ENCODE peak calls at places on chromosomes 13 and 19, in eight cellular contexts. R is A549; P is endothelial cell of umbilical vein; A is heart right ventricle; S is lower lobe of right lung; N is CD8-positive, alpha-beta T cell; T is AG04450; K is fibroblast of lung. M is an unnamed sample.

GRCh38 chr19:52603558-52604207 is 33.6 kb downstream of the ZNF701 start:
- DNase-seq in R (no peak), T (no peak), S (no peak), K (peak; percentile 18), A (no peak), P (no peak), N (no peak), M (no peak)

GRCh38 chr19:13610042-13610691 is 103.9 kb upstream of the CACNA1A start:
- DNase-seq in T (no peak), P (no peak), K (no peak), S (no peak), N (no peak), R (peak; percentile 17), A (no peak), M (no peak)

GRCh38 chr13:30607908-30608307 is 9.8 kb upstream of the USPL1 start:
- DNase-seq in N (peak; percentile 40), K (peak; percentile 4), A (no peak), T (no peak), P (no peak), R (no peak), S (no peak), M (peak; percentile 38)

GRCh38 chr19:23403581-23404324 is 8.5 kb upstream of the ZNF91 start:
- DNase-seq in S (no peak), R (no peak), T (no peak), K (no peak), P (no peak), N (no peak), A (no peak), M (no peak)

GRCh38 chr19:56253737-56254136 is 18.8 kb upstream of the EDDM13 start:
- DNase-seq in R (peak; percentile 72), N (no peak), A (no peak), T (peak; percentile 20), K (peak; percentile 51), S (no peak), P (peak; percentile 58), M (peak; percentile 42)

GRCh38 chr13:31043891-31044657 is 111.6 kb downstream of the TEX26 start:
- DNase-seq in P (peak; percentile 83), T (peak; percentile 57), A (peak; percentile 70), K (peak; percentile 71), R (peak; percentile 78), N (peak; percentile 73), S (peak; percentile 87), M (peak; percentile 72)

GRCh38 chr13:56189439-56189838 is 951.3 kb upstream of the PRR20A start:
- DNase-seq in S (no peak), N (no peak), A (no peak), T (no peak), R (no peak), P (no peak), K (no peak), M (no peak)

GRCh38 chr13:113941571-113942191 is 32.2 kb downstream of the C13orf46 start:
- DNase-seq in P (no peak), R (no peak), K (peak; percentile 84), S (no peak), A (no peak), T (no peak), N (no peak), M (peak; percentile 48)

GRCh38 chr13:74920945-74921725 is 560.8 kb downstream of the TBC1D4 start:
- DNase-seq in T (no peak), S (no peak), K (peak; percentile 15), P (no peak), A (no peak), N (no peak), R (no peak), M (peak; percentile 17)

GRCh38 chr19:51009061-51009891 is 7.9 kb upstream of the KLK8 start:
- DNase-seq in K (no peak), P (no peak), S (no peak), R (no peak), A (no peak), T (no peak), N (no peak), M (no peak)

GRCh38 chr13:95204231-95204765 is 97.0 kb downstream of the ABCC4 start:
- DNase-seq in N (no peak), P (peak; percentile 64), T (no peak), A (no peak), K (no peak), S (no peak), R (no peak), M (no peak)

GRCh38 chr13:25761041-25761440 is 290.8 kb downstream of the SHISA2 start:
- DNase-seq in P (no peak), A (no peak), R (no peak), T (no peak), N (no peak), K (no peak), S (no peak), M (no peak)

GRCh38 chr13:94143624-94144350 is 335.7 kb downstream of the DCT start:
- DNase-seq in T (no peak), N (no peak), S (no peak), K (no peak), P (no peak), R (no peak), A (no peak), M (no peak)

GRCh38 chr13:110218601-110219201 is 88.3 kb downstream of the COL4A1 start:
- DNase-seq in P (no peak), S (no peak), N (no peak), T (no peak), A (no peak), R (no peak), K (no peak), M (no peak)

GRCh38 chr13:110215606-110216005 is 91.4 kb downstream of the COL4A1 start:
- DNase-seq in A (no peak), N (no peak), S (no peak), T (no peak), P (no peak), R (no peak), K (no peak), M (no peak)

GRCh38 chr13:110216006-110216402 is 91.0 kb downstream of the COL4A1 start:
- DNase-seq in N (no peak), K (no peak), P (no peak), A (no peak), S (no peak), T (no peak), R (no peak), M (no peak)

GRCh38 chr13:110216403-110217041 is 90.4 kb downstream of the COL4A1 start:
- DNase-seq in A (peak; percentile 52), R (no peak), T (no peak), P (peak; percentile 65), S (no peak), K (peak; percentile 88), N (no peak), M (no peak)

GRCh38 chr13:110217811-110218210 is 89.1 kb downstream of the COL4A1 start:
- DNase-seq in T (no peak), P (no peak), R (no peak), A (no peak), N (no peak), K (no peak), S (no peak), M (no peak)
- H3K27ac ChIP-seq in T (no peak overlapping the region), P (no peak overlapping the region), R (no peak overlapping the region), A (no peak overlapping the region), N (no peak overlapping the region), K (peak overlapping the region; percentile 50), S (no peak overlapping the region), M (no peak overlapping the region)

GRCh38 chr13:38334845-38335244 is 14.8 kb upstream of the UFM1 start:
- DNase-seq in A (no peak), R (no peak), N (no peak), K (no peak), S (no peak), P (no peak), T (no peak), M (no peak)
- H3K9me3 ChIP-seq in A (no peaks in the 10 kb centered on the region), R (no peaks in the 10 kb centered on the region), N (no peaks in the 10 kb centered on the region), K (no peaks in the 10 kb centered on the region), S (no peaks in the 10 kb centered on the region), P (no peaks in the 10 kb centered on the region), T (no peaks in the 10 kb centered on the region), M (no peaks in the 10 kb centered on the region)

GRCh38 chr13:69566104-69566716 is 541.4 kb upstream of the ATXN8OS start:
- DNase-seq in T (no peak), R (no peak), P (no peak), S (no peak), A (no peak), K (no peak), N (no peak), M (no peak)
- TF ChIP-seq CTCF in T (no peak), R (no peak), P (no peak), S (no peak), A (no peak), K (no peak), N (no peak), M (no peak)

DNA sequence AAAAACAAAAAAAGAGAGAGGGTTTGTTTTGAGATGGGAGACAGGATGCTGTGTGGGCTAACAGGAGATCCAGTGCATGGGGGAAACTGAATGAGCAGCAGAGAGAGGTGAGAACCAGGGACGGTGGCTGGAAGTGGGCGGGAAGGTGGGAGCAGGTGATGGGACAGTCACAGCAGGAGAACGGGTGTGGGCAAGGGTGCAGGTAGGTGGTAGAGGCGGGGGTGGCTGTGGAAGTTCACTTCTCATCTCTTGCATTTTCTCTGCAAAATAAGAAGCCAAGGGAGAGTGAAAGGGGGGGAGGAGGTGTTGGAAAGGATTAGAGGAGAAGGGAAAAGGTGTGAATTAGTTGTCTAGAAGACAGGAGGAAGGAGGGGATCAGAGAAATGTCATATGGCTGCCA is 21.9 kb downstream of the FBXO17 start:
- DNase-seq in T (no peak), K (no peak), S (no peak), P (no peak), N (no peak), A (no peak), R (no peak), M (no peak)
- H3K27ac ChIP-seq in T (no peak overlapping the region), K (no peak overlapping the region), S (no peak overlapping the region), P (no peak overlapping the region), N (no peak overlapping the region), A (no peak overlapping the region), R (peak overlapping the region; percentile 68), M (no peak overlapping the region)

GRCh38 chr19:15900504-15900903 is 2.6 kb upstream of the CYP4F2 start:
- DNase-seq in P (no peak), S (no peak), K (no peak), N (no peak), R (no peak), A (no peak), T (no peak), M (no peak)
- H3K9me3 ChIP-seq in P (no peaks in the 10 kb centered on the region), S (no peaks in the 10 kb centered on the region), K (no peaks in the 10 kb centered on the region), N (no peaks in the 10 kb centered on the region), R (peaks cover 5% of the 10 kb centered on the region), A (no peaks in the 10 kb centered on the region), T (peaks cover 7% of the 10 kb centered on the region), M (no peaks in the 10 kb centered on the region)

M was measured in mammary epithelial cell.